ENCODE peak calls at places on chromosomes 11 and 22, in five cellular contexts. T is GM23248; V is neuronal stem cell; E is CD4-positive, CD25-positive, alpha-beta regulatory T cell; M is stomach. I is an unnamed sample. For H3K9me3, the result is how much of the 10 kb centered on the place peaks cover.

GRCh38 chr11:126339073-126339865 is 16.2 kb upstream of the ST3GAL4 start:
- DNase-seq in T (no peak), V (no peak), E (no peak), M (no peak), I (no peak)

GRCh38 chr22:22099833-22100812 is 117.5 kb upstream of the TOP3B start:
- DNase-seq in T (peak), V (no peak), E (no peak), M (no peak), I (no peak)

GRCh38 chr11:20251496-20251895 is 91.2 kb upstream of the DBX1 start:
- DNase-seq in T (no peak), V (no peak), E (no peak), M (no peak), I (no peak)

GRCh38 chr22:49976439-49977175 is 16.0 kb downstream of the PIM3 start:
- DNase-seq in T (no peak), V (no peak), E (no peak), M (peak), I (no peak)

GRCh38 chr11:13126430-13126829 is 117.3 kb downstream of the RASSF10 start:
- DNase-seq in T (no peak), V (no peak), E (no peak), M (peak), I (no peak)

GRCh38 chr11:57432714-57433163 is 5.8 kb upstream of the SLC43A3 start:
- DNase-seq in T (peak), V (no peak), E (no peak), M (no peak), I (no peak)

GRCh38 chr11:16607675-16608644 is 130.5 kb upstream of the C11orf58 start:
- DNase-seq in T (no peak), V (peak), E (no peak), M (peak), I (no peak)

GRCh38 chr11:127919206-127920000 is 668.0 kb downstream of the ETS1 start:
- DNase-seq in T (peak), V (no peak), E (no peak), M (no peak), I (no peak)

GRCh38 chr11:31827458-31828206 is 16.5 kb upstream of the PAX6 start:
- DNase-seq in T (no peak), V (peak), E (no peak), M (no peak), I (no peak)

GRCh38 chr11:43947815-43948214 is 5.4 kb downstream of the C11orf96 start:
- DNase-seq in T (peak), V (no peak), E (no peak), M (no peak), I (no peak)

GRCh38 chr11:112103446-112103845 is 16.8 kb downstream of the SDHD start:
- DNase-seq in T (no peak), V (no peak), E (no peak), M (no peak), I (no peak)

GRCh38 chr22:37334461-37334858 is 52.2 kb downstream of the CYTH4 start:
- DNase-seq in T (no peak), V (no peak), E (no peak), M (no peak), I (no peak)

GRCh38 chr11:11876458-11876857 is 34.7 kb downstream of the USP47 start:
- DNase-seq in T (peak), V (no peak), E (no peak), M (no peak), I (no peak)

GRCh38 chr11:35404397-35404775 is 15.0 kb downstream of the SLC1A2 start:
- DNase-seq in T (peak), V (no peak), E (no peak), M (peak), I (no peak)

GRCh38 chr11:13364388-13364787 is 86.8 kb downstream of the BMAL1 start:
- DNase-seq in T (peak), V (no peak), E (no peak), M (no peak), I (no peak)

GRCh38 chr22:29030618-29031235 is 30.9 kb downstream of the C22orf31 start:
- DNase-seq in T (peak), V (peak), E (no peak), M (peak), I (no peak)

GRCh38 chr11:1120532-1121342 is 37.0 kb upstream of the MUC5AC start:
- DNase-seq in T (no peak), V (no peak), E (no peak), M (peak), I (no peak)

GRCh38 chr22:17638182-17638431 is 450 bp upstream of the BCL2L13 start:
- DNase-seq in T (peak), V (no peak), E (no peak), M (no peak), I (no peak)

GRCh38 chr22:42270512-42271190 is at the start of gene TCF20:
- DNase-seq in T (peak), V (peak), E (peak), M (peak), I (peak)

GRCh38 chr22:17791196-17791595 is 16.9 kb upstream of the BID start:
- DNase-seq in T (no peak), V (no peak), E (no peak), M (no peak), I (no peak)

GRCh38 chr11:46120361-46120710 is 918 bp downstream of the PHF21A start:
- DNase-seq in T (peak), V (no peak), E (no peak), M (no peak), I (peak)

GRCh38 chr22:50061141-50061823 is 3.2 kb upstream of the TTLL8 start:
- DNase-seq in T (no peak), V (no peak), E (no peak), M (no peak), I (no peak)

GRCh38 chr22:38353142-38353629 is 36.0 kb upstream of the CSNK1E start:
- DNase-seq in T (peak), V (peak), E (peak), M (peak), I (peak)

GRCh38 chr22:26548984-26549383 is 36.7 kb upstream of the TFIP11 start:
- DNase-seq in T (no peak), V (no peak), E (no peak), M (no peak), I (no peak)

GRCh38 chr22:38290347-38290746 is 17.5 kb upstream of the TMEM184B start:
- DNase-seq in T (no peak), V (no peak), E (no peak), M (no peak), I (no peak)

GRCh38 chr11:110093407-110094297 is 460 bp downstream of the ZC3H12C start:
- DNase-seq in T (peak), V (peak), E (peak), M (peak), I (no peak)

GRCh38 chr22:46069518-46070214 is 80.7 kb upstream of the PPARA start:
- DNase-seq in T (peak), V (no peak), E (no peak), M (peak), I (peak)

GRCh38 chr11:1568451-1568911 is 3.6 kb downstream of the DUSP8 start:
- DNase-seq in T (no peak), V (no peak), E (no peak), M (no peak), I (peak)

GRCh38 chr11:60251485-60252207 is 8.7 kb upstream of the MS4A4E start:
- DNase-seq in T (peak), V (peak), E (peak), M (no peak), I (no peak)

GRCh38 chr11:38005597-38005996 is 1407.6 kb upstream of the RAG2 start:
- DNase-seq in T (no peak), V (no peak), E (no peak), M (no peak), I (no peak)

GRCh38 chr22:32617883-32618282 is 143.3 kb downstream of the FBXO7 start:
- DNase-seq in T (no peak), V (no peak), E (no peak), M (no peak), I (no peak)

GRCh38 chr11:19922689-19923035 is 210.0 kb downstream of the NAV2 start:
- DNase-seq in T (peak), V (no peak), E (no peak), M (no peak), I (no peak)

GRCh38 chr11:109994896-109995295 is 98.3 kb upstream of the ZC3H12C start:
- DNase-seq in T (no peak), V (no peak), E (no peak), M (no peak), I (no peak)

GRCh38 chr22:20210473-20211059 is 57.6 kb downstream of the RTN4R start:
- DNase-seq in T (no peak), V (no peak), E (no peak), M (no peak), I (no peak)

GRCh38 chr11:95429376-95429907 is 198.4 kb upstream of the SESN3 start:
- DNase-seq in T (peak), V (no peak), E (no peak), M (no peak), I (no peak)

GRCh38 chr22:39502789-39503464 is 837 bp downstream of the MIEF1 start:
- DNase-seq in T (peak), V (no peak), E (no peak), M (no peak), I (no peak)

GRCh38 chr11:13384837-13385417 is 78.1 kb downstream of the BTBD10 start:
- DNase-seq in T (peak), V (peak), E (peak), M (no peak), I (no peak)

GRCh38 chr11:114942207-114942606 is 263.9 kb downstream of the NXPE2 start:
- DNase-seq in T (no peak), V (no peak), E (no peak), M (no peak), I (no peak)

GRCh38 chr11:31779268-31779879 is 31.7 kb downstream of the PAX6 start:
- DNase-seq in T (peak), V (no peak), E (no peak), M (no peak), I (no peak)

GRCh38 chr11:83051760-83052671 is 19.7 kb downstream of the RAB30 start:
- DNase-seq in T (peak), V (no peak), E (no peak), M (no peak), I (no peak)

DNA sequence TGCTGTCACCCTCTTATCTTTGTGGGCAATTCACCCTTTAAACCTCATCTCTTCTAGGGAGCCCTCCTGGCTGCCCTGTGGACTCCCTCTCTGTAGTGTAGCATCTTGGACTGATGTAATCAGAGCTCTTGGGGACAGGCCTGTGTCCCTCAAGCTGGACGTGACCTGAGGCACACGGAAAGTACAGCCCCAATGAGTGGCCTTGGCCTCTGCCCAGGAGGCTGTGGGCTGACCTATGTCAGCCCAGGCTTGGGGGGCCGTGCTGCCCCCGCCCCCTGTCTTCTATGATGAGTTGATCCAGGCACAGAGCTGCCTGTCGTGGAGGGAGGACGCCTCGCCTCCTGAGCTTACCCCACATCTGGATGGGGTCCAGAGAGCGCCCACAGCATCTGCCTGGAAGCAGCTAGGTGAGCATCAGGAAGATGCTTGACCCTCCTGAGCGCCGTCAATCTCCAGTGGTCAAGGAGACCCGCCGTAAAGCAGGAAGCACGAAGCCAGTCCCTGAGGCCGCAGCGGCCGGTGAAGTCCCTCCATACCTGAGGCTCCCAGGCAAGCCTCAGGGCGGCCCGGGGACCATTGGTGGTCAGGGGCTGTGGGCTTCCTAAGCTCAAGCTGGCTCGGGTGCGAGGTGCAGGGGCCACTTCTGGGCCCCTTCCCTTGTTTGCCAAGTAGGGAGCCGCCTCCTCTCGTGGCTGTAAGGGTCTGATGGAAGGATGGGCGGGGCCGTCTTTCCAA is 1136.9 kb downstream of the BRD1 start:
- DNase-seq in T (no peak), V (no peak), E (no peak), M (no peak), I (no peak)
- H3K9me3 ChIP-seq in T (under half), V (under half), E (under half), M (under half), I (under half)

GRCh38 chr11:92473736-92474135 is 249.1 kb downstream of the FAT3 start:
- DNase-seq in T (peak), V (no peak), E (no peak), M (no peak), I (no peak)

GRCh38 chr11:92480519-92480918 is 255.9 kb downstream of the FAT3 start:
- DNase-seq in T (peak), V (no peak), E (no peak), M (no peak), I (no peak)

GRCh38 chr11:92475824-92476223 is 251.2 kb downstream of the FAT3 start:
- DNase-seq in T (no peak), V (no peak), E (no peak), M (no peak), I (no peak)

GRCh38 chr11:92475316-92475715 is 250.7 kb downstream of the FAT3 start:
- DNase-seq in T (no peak), V (no peak), E (no peak), M (no peak), I (no peak)

DNA sequence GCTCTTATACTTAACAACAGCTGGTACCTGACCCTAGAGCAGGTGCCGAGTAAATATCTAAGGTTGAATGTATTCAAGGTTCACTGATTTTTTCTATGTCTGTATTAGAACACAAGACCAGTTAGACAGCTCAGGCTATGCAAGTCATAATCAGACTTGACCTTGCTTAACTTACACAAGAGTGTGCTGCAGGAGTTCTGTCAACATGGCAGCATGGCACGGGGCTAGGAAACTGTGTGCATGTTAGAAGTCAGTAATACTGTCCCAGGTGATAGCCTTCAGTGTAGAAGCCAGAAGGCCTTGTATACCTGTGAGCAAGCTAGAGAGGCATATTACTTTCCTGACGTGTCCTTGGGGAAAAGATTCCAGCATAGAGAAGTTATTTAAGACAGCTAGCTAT is 253.1 kb downstream of the FAT3 start:
- DNase-seq in T (no peak), V (no peak), E (no peak), M (peak), I (no peak)
- H3K4me3 ChIP-seq in T (no peak), V (no peak), E (no peak), M (no peak), I (no peak)

GRCh38 chr11:70808686-70809375 is 410.5 kb downstream of the CTTN start:
- DNase-seq in T (no peak), V (no peak), E (no peak), M (no peak), I (no peak)
- H3K9me3 ChIP-seq in T (under half), V (under half), E (under half), M (under half), I (under half)

DNA sequence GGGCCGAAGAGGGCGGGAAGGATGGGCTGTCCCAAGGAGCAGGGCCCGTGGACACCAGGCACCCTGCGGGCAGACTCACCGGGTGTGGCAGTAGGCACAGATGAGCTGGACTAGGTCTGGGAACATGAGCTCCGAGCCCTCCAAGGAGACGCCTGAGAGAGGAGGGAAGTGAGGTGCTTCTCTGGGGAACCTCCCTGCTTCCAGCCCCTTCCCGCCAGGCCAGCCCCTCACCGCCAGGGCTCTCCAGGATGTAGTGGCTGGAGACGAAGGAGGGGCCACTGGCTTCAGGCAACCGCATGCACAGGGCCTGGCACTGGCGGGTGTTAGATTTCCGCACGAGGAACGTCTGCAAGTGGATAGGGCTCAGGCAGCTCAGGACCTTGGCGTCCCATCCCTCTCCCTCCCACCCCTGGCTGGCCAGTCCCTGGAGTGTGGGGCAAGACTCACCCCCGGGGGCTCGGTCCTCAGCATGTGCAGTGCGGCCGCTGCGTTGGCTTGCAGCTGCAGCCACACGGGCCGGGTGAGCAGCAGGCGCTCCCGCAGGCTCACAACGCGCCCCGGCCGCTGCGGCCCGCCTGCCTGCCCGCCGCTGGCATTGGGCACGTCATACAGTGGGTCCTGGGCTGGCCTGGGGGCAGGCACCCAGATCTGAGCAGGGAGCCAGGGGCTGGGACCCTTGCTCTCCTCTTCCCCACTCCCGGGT is 552 bp downstream of the RIN1 start:
- DNase-seq in T (peak), V (no peak), E (no peak), M (no peak), I (no peak)
- H3K4me3 ChIP-seq in T (peak), V (peak), E (no peak), M (peak), I (peak)

GRCh38 chr11:2631161-2631560 is 68.6 kb downstream of the KCNQ1OT1 start:
- DNase-seq in T (no peak), V (no peak), E (no peak), M (no peak), I (no peak)
- H3K9me3 ChIP-seq in T (under half), V (under half), E (under half), M (half or more), I (under half)

GRCh38 chr11:76799061-76799804 is 16.1 kb downstream of the TSKU start:
- DNase-seq in T (peak), V (peak), E (peak), M (peak), I (peak)
- H3K4me3 ChIP-seq in T (peak), V (no peak), E (no peak), M (peak), I (peak)

I was measured in CD8-positive, alpha-beta memory T cell.